ENCODE peak calls at places on chromosomes 6 and 20, in six cellular contexts. V is cardiac fibroblast; M is CD8-positive, alpha-beta T cell; C is endothelial cell of umbilical vein; S is neural crest cell; B is psoas muscle. J is an unnamed sample.

GRCh38 chr6:446418-447366 is 55.1 kb downstream of the IRF4 start:
- DNase-seq in V (no peak), B (no peak), S (no peak), M (peak), C (no peak), J (no peak)

GRCh38 chr20:3679749-3680700 is 1.8 kb downstream of the ADAM33 start:
- DNase-seq in V (peak), S (no peak), C (no peak), M (no peak), B (peak), J (no peak)

GRCh38 chr6:134908906-134909516 is 40.9 kb downstream of the ALDH8A1 start:
- DNase-seq in B (peak), S (no peak), M (no peak), C (peak), V (peak), J (no peak)

GRCh38 chr6:150027806-150028565 is 2.7 kb upstream of the RAET1L start:
- DNase-seq in M (no peak), C (no peak), B (no peak), S (no peak), V (no peak), J (no peak)

GRCh38 chr6:145529582-145529981 is 205.7 kb downstream of the EPM2A start:
- DNase-seq in S (no peak), C (no peak), M (no peak), V (no peak), B (no peak), J (no peak)

GRCh38 chr20:43138061-43138860 is 51.4 kb downstream of the PTPRT start:
- DNase-seq in V (no peak), S (no peak), C (no peak), M (no peak), B (no peak), J (no peak)

GRCh38 chr6:108801331-108801730 is 46.9 kb upstream of the ARMC2 start:
- DNase-seq in C (no peak), M (no peak), S (no peak), V (no peak), B (no peak), J (no peak)

GRCh38 chr6:81693212-81693611 is 59.3 kb downstream of the TENT5A start:
- DNase-seq in C (no peak), S (no peak), V (no peak), M (no peak), B (no peak), J (no peak)

GRCh38 chr20:62929051-62929538 is 2.8 kb upstream of the DIDO1 start:
- DNase-seq in V (peak), M (peak), B (peak), C (peak), S (peak), J (peak)

GRCh38 chr20:8443464-8444072 is 311.5 kb downstream of the PLCB1 start:
- DNase-seq in S (no peak), M (no peak), V (no peak), C (no peak), B (no peak), J (no peak)

GRCh38 chr6:26516481-26517427 is 16.7 kb downstream of the BTN1A1 start:
- DNase-seq in B (no peak), V (no peak), C (no peak), M (no peak), S (no peak), J (no peak)

GRCh38 chr6:149230729-149231434 is 86.6 kb upstream of the TAB2 start:
- DNase-seq in M (no peak), B (no peak), S (no peak), C (no peak), V (no peak), J (no peak)

GRCh38 chr20:32820698-32821378 is 1.1 kb downstream of the MAPRE1 start:
- DNase-seq in S (no peak), B (no peak), C (no peak), M (no peak), V (peak), J (no peak)

GRCh38 chr20:24650091-24650490 is 180.7 kb downstream of the SYNDIG1 start:
- DNase-seq in C (no peak), M (no peak), S (no peak), V (peak), B (no peak), J (no peak)

GRCh38 chr6:87972279-87972678 is 75.4 kb upstream of the SPACA1 start:
- DNase-seq in S (no peak), B (no peak), C (no peak), V (no peak), M (no peak), J (no peak)

GRCh38 chr20:3135507-3136070 is 24.1 kb downstream of the FASTKD5 start:
- DNase-seq in S (no peak), B (no peak), M (no peak), C (no peak), V (no peak), J (no peak)

GRCh38 chr6:13375360-13375878 is 47.1 kb upstream of the TBC1D7 start:
- DNase-seq in C (no peak), M (no peak), V (no peak), S (no peak), B (no peak), J (no peak)

GRCh38 chr20:32559753-32560380 is 25.3 kb downstream of the NOL4L start:
- DNase-seq in V (peak), M (no peak), B (no peak), C (no peak), S (no peak), J (no peak)

GRCh38 chr20:53934421-53935352 is 135.7 kb downstream of the BCAS1 start:
- DNase-seq in B (no peak), M (no peak), V (peak), C (peak), S (no peak), J (no peak)

GRCh38 chr6:133130863-133131262 is 110.3 kb upstream of the EYA4 start:
- DNase-seq in C (no peak), S (no peak), V (peak), B (peak), M (no peak), J (no peak)

GRCh38 chr20:10541668-10542411 is 106.7 kb downstream of the SLX4IP start:
- DNase-seq in V (no peak), B (no peak), C (peak), M (no peak), S (no peak), J (no peak)

GRCh38 chr6:104325341-104326172 is 534.2 kb downstream of the HACE1 start:
- DNase-seq in M (no peak), V (peak), S (peak), B (no peak), C (peak), J (peak)

GRCh38 chr6:127100510-127101140 is 17.8 kb upstream of the RSPO3 start:
- DNase-seq in S (no peak), C (peak), V (peak), B (no peak), M (no peak), J (no peak)

GRCh38 chr20:56322661-56323060 is 36.1 kb upstream of the FAM210B start:
- DNase-seq in M (no peak), V (no peak), S (no peak), C (no peak), B (no peak), J (no peak)

GRCh38 chr6:17470953-17471335 is 77.5 kb downstream of the CAP2 start:
- DNase-seq in C (no peak), B (no peak), M (no peak), S (no peak), V (peak), J (no peak)

GRCh38 chr6:44396968-44397367 is 9.5 kb downstream of the CDC5L start:
- DNase-seq in V (no peak), B (no peak), S (no peak), M (no peak), C (no peak), J (no peak)

GRCh38 chr6:44399991-44400390 is 12.5 kb downstream of the CDC5L start:
- DNase-seq in S (no peak), B (no peak), M (no peak), V (peak), C (peak), J (no peak)

GRCh38 chr6:44400572-44400971 is 13.1 kb downstream of the CDC5L start:
- DNase-seq in V (no peak), S (no peak), M (no peak), C (no peak), B (no peak), J (no peak)

GRCh38 chr6:44395501-44395900 is 8.0 kb downstream of the CDC5L start:
- DNase-seq in M (no peak), V (no peak), S (no peak), B (no peak), C (no peak), J (no peak)

DNA sequence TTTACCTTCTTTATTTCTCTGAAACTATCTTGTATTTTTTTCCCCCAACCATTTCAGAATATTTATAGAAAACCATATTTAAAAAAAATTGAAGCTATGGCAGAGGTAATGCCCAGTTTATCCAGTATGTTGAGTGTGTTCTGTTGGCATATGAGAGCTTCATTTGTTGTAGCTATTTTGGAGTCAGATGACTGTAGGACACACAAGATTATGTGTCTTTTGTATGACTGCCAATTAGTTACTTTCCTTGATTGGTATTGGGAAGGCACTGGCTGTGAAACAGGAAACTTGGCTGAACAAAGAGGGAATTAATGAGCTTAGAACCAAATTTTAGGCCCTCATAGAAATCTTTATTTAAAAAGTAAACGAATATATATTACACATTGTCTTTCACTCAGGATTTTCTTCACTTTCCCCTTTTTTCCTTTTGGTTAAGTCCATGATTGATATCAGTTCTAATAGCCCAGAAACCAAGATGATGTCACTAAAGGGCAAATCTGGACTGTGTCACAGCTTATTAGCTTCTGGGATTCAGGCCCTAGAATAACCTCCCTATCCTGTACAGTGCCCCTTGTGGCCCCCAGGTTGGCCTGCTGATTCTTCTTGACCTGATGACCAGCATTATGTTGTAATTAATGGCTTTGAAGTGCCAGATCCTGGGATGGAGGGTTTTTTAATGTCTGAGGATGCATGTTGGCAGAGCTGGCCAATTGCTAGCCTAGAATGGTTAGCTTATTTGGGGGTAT is 10.1 kb downstream of the CDC5L start:
- DNase-seq in S (no peak), B (no peak), C (no peak), M (no peak), V (no peak), J (no peak)
- TF ChIP-seq CTCF in S (no peak), B (no peak), C (no peak), M (no peak), V (no peak), J (no peak)

DNA sequence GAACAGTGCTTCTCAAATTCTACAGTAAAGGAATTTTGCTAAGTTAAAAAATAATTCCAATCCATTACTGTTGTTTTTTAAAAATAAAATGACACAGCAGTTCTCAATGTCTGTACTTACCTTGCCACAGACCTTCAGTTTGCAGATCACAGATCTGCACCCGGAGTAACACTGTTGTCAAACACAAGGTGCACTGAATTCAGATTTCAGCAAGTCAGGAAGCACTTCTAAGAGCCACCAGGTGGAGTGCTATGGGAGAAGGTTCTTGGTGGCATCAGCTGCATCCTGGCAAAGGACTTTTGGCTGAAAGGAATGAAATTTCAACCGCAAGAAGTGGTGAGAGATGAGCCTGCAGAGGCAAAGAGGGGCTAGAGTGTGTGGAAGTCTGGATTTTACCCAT is 17.4 kb downstream of the RSPH4A start:
- DNase-seq in B (no peak), V (no peak), C (no peak), S (no peak), M (no peak), J (no peak)
- TF ChIP-seq CTCF in B (no peak), V (peak), C (no peak), S (peak), M (no peak), J (no peak)

GRCh38 chr6:5175195-5175594 is 85.6 kb downstream of the LYRM4 start:
- DNase-seq in V (no peak), B (no peak), M (no peak), S (peak), C (no peak), J (peak)
- TF ChIP-seq CTCF in V (peak), B (no peak), M (no peak), S (peak), C (peak), J (peak)

DNA sequence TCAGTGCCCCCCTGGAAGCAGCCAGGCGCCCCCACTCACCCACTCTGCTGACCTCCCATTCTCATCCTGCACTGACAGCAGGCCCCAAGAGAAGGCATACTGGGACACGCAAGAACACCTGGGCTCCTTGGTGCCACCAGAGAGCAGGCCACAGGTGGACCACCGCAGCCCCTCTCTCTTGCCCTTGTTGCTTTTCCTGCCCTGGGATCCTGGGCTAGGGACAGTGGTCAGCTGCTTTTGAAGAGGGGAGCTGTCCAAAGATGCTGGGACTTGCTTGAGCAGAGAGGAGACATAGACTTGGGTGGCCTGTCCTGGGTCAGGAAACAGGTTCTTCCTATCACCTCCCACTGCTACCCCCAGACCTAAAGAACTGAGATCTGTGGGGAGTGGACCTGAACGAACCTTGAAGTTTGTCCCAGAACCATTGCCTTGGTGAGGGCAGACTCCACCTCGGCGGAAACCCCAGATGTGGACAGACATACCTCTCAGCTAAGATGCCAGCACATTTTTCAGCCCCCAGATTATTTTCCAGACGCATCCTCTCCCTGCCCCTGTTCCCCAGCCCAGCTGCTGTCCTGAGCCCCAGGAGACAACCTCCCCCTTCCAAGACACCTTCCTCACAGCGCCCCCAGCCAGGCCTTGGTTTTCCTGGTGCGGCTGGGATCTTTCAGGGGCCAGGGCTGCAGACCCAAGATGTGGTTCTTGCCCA is 1.1 kb downstream of the GLP1R start:
- DNase-seq in C (no peak), M (no peak), B (no peak), V (no peak), S (no peak), J (no peak)
- TF ChIP-seq CTCF in C (no peak), M (no peak), B (no peak), V (no peak), S (no peak), J (no peak)

J was measured in nephron progenitor cell.